ENCODE peak calls at places on chromosomes 7 and 10, in seven cellular contexts. H, O, Y, F, Z, M and Q are unnamed samples. For H3K4me1, the result is how much of the 10 kb centered on the place peaks cover.

GRCh38 chr10:88097092-88097894 is 233.9 kb downstream of the PTEN start:
- DNase-seq in H (no peak), O (peak), Y (no peak), F (no peak), Z (no peak), M (peak), Q (no peak)

GRCh38 chr7:29019275-29019820 is 61.2 kb upstream of the TRIL start:
- DNase-seq in H (no peak), O (no peak), Y (no peak), F (no peak), Z (no peak), M (no peak), Q (no peak)

GRCh38 chr7:151152935-151153513 is 14.5 kb downstream of the GBX1 start:
- DNase-seq in H (no peak), O (no peak), Y (no peak), F (no peak), Z (no peak), M (no peak), Q (no peak)

GRCh38 chr10:4765428-4765827 is 60.6 kb upstream of the AKR1E2 start:
- DNase-seq in H (no peak), O (no peak), Y (no peak), F (no peak), Z (no peak), M (peak), Q (no peak)

GRCh38 chr7:153642989-153643388 is 409.2 kb upstream of the DPP6 start:
- DNase-seq in H (no peak), O (no peak), Y (no peak), F (no peak), Z (no peak), M (no peak), Q (no peak)

GRCh38 chr7:11835260-11835659 is 3.3 kb upstream of the THSD7A start:
- DNase-seq in H (no peak), O (peak), Y (no peak), F (no peak), Z (no peak), M (peak), Q (no peak)

GRCh38 chr10:126384269-126384873 is 3.9 kb downstream of the ADAM12 start:
- DNase-seq in H (no peak), O (peak), Y (no peak), F (no peak), Z (no peak), M (peak), Q (no peak)

GRCh38 chr7:15041226-15041625 is 138.7 kb upstream of the DGKB start:
- DNase-seq in H (no peak), O (no peak), Y (no peak), F (no peak), Z (no peak), M (peak), Q (no peak)

GRCh38 chr10:124827474-124827873 is 25.9 kb downstream of the ABRAXAS2 start:
- DNase-seq in H (no peak), O (peak), Y (no peak), F (no peak), Z (no peak), M (peak), Q (no peak)

GRCh38 chr7:143492799-143493568 is 15.3 kb downstream of the TAS2R41 start:
- DNase-seq in H (no peak), O (no peak), Y (no peak), F (no peak), Z (no peak), M (peak), Q (no peak)

GRCh38 chr7:143492043-143492471 is 14.4 kb downstream of the TAS2R41 start:
- DNase-seq in H (no peak), O (peak), Y (no peak), F (no peak), Z (no peak), M (peak), Q (no peak)

GRCh38 chr7:143495806-143496672 is 18.4 kb downstream of the TAS2R41 start:
- DNase-seq in H (no peak), O (no peak), Y (no peak), F (no peak), Z (no peak), M (no peak), Q (no peak)

GRCh38 chr7:143493755-143494154 is 16.1 kb downstream of the TAS2R41 start:
- DNase-seq in H (no peak), O (no peak), Y (no peak), F (no peak), Z (no peak), M (no peak), Q (no peak)

DNA sequence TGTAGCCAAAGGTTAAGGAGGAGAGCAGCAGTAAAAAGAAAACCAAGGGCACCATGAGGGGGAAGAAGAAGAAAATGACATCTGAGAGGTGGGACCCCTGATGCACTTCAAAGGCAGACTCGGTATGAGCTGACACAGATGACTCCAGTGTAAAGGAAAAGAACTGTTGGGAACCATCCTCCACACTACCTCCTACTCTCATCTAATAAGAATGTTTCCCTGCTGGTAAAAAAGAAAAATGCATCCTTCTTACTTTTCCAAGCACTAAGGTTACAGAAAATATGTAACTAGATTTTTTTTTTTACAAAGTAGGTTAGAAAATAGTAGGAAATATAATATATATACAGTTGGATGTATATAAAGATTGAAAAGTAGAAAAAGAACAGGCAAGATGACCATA is 16.9 kb downstream of the TAS2R41 start:
- DNase-seq in H (no peak), O (peak), Y (no peak), F (no peak), Z (no peak), M (peak), Q (no peak)
- TF ChIP-seq CTCF in H (no peak), O (no peak), Y (no peak), F (no peak), Z (no peak), M (peak), Q (no peak)

GRCh38 chr7:131859162-131859821 is 302.9 kb upstream of the PODXL start:
- DNase-seq in H (peak), O (peak), Y (peak), F (peak), Z (no peak), M (peak), Q (no peak)
- H3K4me3 ChIP-seq in H (no peak), O (no peak), Y (no peak), F (no peak), Z (no peak), M (no peak), Q (no peak)

GRCh38 chr7:27160147-27160545 is 3.7 kb upstream of the HOXA7 start:
- DNase-seq in H (no peak), O (no peak), Y (no peak), F (no peak), Z (no peak), M (no peak), Q (peak)
- H3K4me1 ChIP-seq in H (under half), O (under half), Y (half or more), F (under half), Z (under half), M (under half), Q (under half)

GRCh38 chr10:6838118-6838517 is 258.0 kb upstream of the PRKCQ start:
- DNase-seq in H (no peak), O (peak), Y (no peak), F (no peak), Z (no peak), M (no peak), Q (no peak)
- TF ChIP-seq CTCF in H (peak), O (no peak), Y (no peak), F (no peak), Z (no peak), M (no peak), Q (no peak)

DNA sequence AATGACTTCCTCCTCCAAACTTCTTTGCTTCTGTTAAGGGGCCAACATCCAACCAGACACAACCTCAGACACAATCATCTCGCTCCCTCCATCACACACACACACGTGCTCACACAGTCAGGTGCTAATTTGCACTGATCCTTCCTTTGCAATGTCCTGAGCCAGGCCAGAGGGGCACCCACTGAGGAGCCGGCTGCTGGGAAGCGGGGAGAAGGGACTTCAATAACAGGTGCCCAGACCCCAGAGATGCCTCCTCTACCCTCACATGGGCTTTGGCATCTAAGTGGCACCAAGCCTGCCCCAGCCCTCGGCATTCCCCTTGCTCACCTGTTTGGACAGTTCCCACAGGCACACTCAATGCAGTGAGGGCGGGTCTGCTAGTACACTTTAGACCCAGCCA is 34.2 kb upstream of the SVOPL start:
- DNase-seq in H (no peak), O (no peak), Y (no peak), F (no peak), Z (no peak), M (no peak), Q (peak)
- H3K4me3 ChIP-seq in H (no peak), O (no peak), Y (no peak), F (no peak), Z (no peak), M (no peak), Q (no peak)

GRCh38 chr10:132589015-132589414 is 51.4 kb downstream of the INPP5A start:
- DNase-seq in H (no peak), O (no peak), Y (no peak), F (no peak), Z (no peak), M (no peak), Q (no peak)
- H3K4me1 ChIP-seq in H (half or more), O (under half), Y (half or more), F (under half), Z (under half), M (under half), Q (under half)

GRCh38 chr10:71346731-71347130 is 27.7 kb downstream of the SLC29A3 start:
- DNase-seq in H (no peak), O (no peak), Y (no peak), F (no peak), Z (no peak), M (no peak), Q (no peak)

GRCh38 chr10:71344154-71344915 is 25.3 kb downstream of the SLC29A3 start:
- DNase-seq in H (no peak), O (no peak), Y (no peak), F (no peak), Z (no peak), M (no peak), Q (no peak)

GRCh38 chr10:71345720-71346119 is 26.7 kb downstream of the SLC29A3 start:
- DNase-seq in H (no peak), O (no peak), Y (no peak), F (no peak), Z (no peak), M (no peak), Q (no peak)

GRCh38 chr10:71342850-71343773 is 24.1 kb downstream of the SLC29A3 start:
- DNase-seq in H (no peak), O (peak), Y (no peak), F (no peak), Z (no peak), M (peak), Q (no peak)

DNA sequence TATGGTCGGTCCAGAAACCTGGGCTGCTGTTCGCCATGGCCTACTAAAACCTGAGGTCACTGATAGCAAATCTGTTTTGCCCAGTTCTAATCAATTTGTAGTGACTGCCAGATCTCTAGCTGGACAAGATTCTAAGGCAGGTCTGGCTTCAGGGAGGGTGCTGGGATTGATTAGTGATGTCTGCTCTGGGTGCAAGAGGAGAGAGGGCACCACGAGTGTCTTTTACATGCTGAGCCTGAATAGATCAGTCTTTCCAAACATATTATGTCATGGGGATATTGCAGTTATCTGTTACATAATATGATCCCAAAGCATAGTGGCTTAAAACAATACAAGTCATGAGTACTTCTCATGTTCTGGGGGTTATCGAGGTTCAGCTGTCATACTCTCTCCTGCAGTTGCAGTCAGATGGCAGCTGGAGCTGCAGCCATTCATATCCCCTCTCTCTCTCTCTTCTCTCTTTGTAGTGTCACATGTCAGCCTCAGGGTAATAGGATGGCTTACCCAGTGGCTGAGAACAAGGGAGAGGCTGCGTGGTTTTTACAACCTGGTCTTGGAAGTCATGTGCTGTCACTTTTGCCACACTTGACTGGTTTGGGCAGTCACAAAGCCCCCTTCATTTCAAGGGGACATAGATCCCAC is 26.0 kb downstream of the SLC29A3 start:
- DNase-seq in H (no peak), O (no peak), Y (no peak), F (no peak), Z (no peak), M (no peak), Q (no peak)
- TF ChIP-seq CTCF in H (no peak), O (no peak), Y (no peak), F (no peak), Z (no peak), M (no peak), Q (no peak)

DNA sequence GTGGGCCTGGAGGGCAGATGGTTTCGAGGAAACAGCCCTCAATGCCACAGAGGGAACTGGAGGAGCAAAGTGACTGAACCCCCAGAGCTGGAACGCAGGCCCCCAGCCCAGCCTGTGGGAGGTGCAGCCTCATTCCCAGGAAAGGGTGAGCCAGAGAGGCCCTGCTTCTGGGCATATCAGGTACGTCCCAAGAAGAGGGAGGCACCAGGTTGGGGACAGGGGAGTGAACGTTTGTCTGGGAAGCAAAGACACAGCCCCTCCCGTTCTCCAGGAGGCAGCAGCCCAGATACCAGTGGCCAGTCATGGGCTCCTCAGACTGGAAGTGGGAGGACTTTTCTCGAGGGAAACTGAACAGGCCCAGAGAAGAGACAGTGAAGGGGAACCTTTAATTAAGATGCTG is 74.3 kb upstream of the RET start:
- DNase-seq in H (no peak), O (no peak), Y (no peak), F (no peak), Z (no peak), M (no peak), Q (no peak)
- H3K4me3 ChIP-seq in H (no peak), O (no peak), Y (no peak), F (no peak), Z (no peak), M (no peak), Q (no peak)

GRCh38 chr10:80199828-80200227 is 5.5 kb downstream of the ANXA11 start:
- DNase-seq in H (peak), O (peak), Y (no peak), F (no peak), Z (no peak), M (peak), Q (no peak)
- H3K4me1 ChIP-seq in H (half or more), O (half or more), Y (half or more), F (half or more), Z (under half), M (under half), Q (half or more)